ENCODE peak calls at places on chromosomes 1 and 21, in nine cellular contexts. O, P, S, Z, V, N, D, Y and Q are unnamed samples.

GRCh38 chr21:33059319-33059894 is 10.5 kb upstream of the OLIG1 start:
- DNase-seq in O (no peak), P (no peak), S (no peak), Z (no peak), V (no peak), N (no peak), D (no peak), Y (no peak), Q (no peak)

GRCh38 chr1:235902638-235903542 is 36.2 kb upstream of the LYST start:
- DNase-seq in O (peak), P (no peak), S (no peak), Z (peak), V (no peak), N (no peak), D (no peak), Y (no peak), Q (no peak)

GRCh38 chr1:214570442-214570841 is 19.0 kb upstream of the PTPN14 start:
- DNase-seq in O (no peak), P (no peak), S (no peak), Z (peak), V (no peak), N (no peak), D (no peak), Y (no peak), Q (no peak)

GRCh38 chr1:204288061-204288588 is 71.6 kb downstream of the PLEKHA6 start:
- DNase-seq in O (no peak), P (no peak), S (peak), Z (no peak), V (peak), N (no peak), D (peak), Y (no peak), Q (no peak)

GRCh38 chr21:35840197-35840799 is 220.0 kb downstream of the SETD4 start:
- DNase-seq in O (peak), P (peak), S (peak), Z (peak), V (peak), N (no peak), D (peak), Y (no peak), Q (peak)

GRCh38 chr1:227072991-227073390 is 132.9 kb downstream of the COQ8A start:
- DNase-seq in O (no peak), P (no peak), S (no peak), Z (peak), V (no peak), N (no peak), D (no peak), Y (no peak), Q (no peak)

GRCh38 chr1:221228594-221228993 is 349.4 kb downstream of the HLX start:
- DNase-seq in O (no peak), P (no peak), S (no peak), Z (no peak), V (peak), N (no peak), D (no peak), Y (no peak), Q (no peak)

GRCh38 chr1:53740621-53741105 is 1.7 kb upstream of the GLIS1 start:
- DNase-seq in O (peak), P (no peak), S (no peak), Z (peak), V (no peak), N (no peak), D (no peak), Y (no peak), Q (no peak)

GRCh38 chr1:181137217-181137743 is 48.8 kb downstream of the IER5 start:
- DNase-seq in O (no peak), P (no peak), S (no peak), Z (no peak), V (no peak), N (no peak), D (no peak), Y (no peak), Q (no peak)

GRCh38 chr1:6911229-6911941 is 126.1 kb downstream of the CAMTA1 start:
- DNase-seq in O (no peak), P (no peak), S (no peak), Z (no peak), V (no peak), N (no peak), D (no peak), Y (no peak), Q (no peak)

GRCh38 chr1:28508435-28508754 is 2.6 kb downstream of the RCC1 start:
- DNase-seq in O (no peak), P (no peak), S (no peak), Z (no peak), V (no peak), N (no peak), D (no peak), Y (no peak), Q (no peak)

GRCh38 chr1:247453256-247453655 is 4.6 kb downstream of the OR2B11 start:
- DNase-seq in O (no peak), P (no peak), S (no peak), Z (no peak), V (no peak), N (no peak), D (no peak), Y (no peak), Q (no peak)

GRCh38 chr1:44294588-44295007 is 60.5 kb downstream of the ERI3 start:
- DNase-seq in O (peak), P (no peak), S (peak), Z (peak), V (peak), N (no peak), D (no peak), Y (no peak), Q (no peak)

GRCh38 chr1:45622267-45622890 is 1.5 kb downstream of the CCDC17 start:
- DNase-seq in O (peak), P (no peak), S (peak), Z (peak), V (no peak), N (no peak), D (no peak), Y (no peak), Q (no peak)

GRCh38 chr21:43645414-43645891 is 13.8 kb downstream of the HSF2BP start:
- DNase-seq in O (peak), P (no peak), S (peak), Z (peak), V (peak), N (no peak), D (peak), Y (no peak), Q (peak)

GRCh38 chr1:210057593-210057992 is 119.6 kb downstream of the SYT14 start:
- DNase-seq in O (no peak), P (no peak), S (no peak), Z (no peak), V (no peak), N (no peak), D (no peak), Y (no peak), Q (no peak)

GRCh38 chr1:230102472-230102871 is 35.4 kb downstream of the GALNT2 start:
- DNase-seq in O (no peak), P (no peak), S (no peak), Z (no peak), V (no peak), N (no peak), D (no peak), Y (no peak), Q (no peak)